ENCODE peak calls at places on chromosomes 4 and X, in eight cellular contexts. One of them, this sample, is unnamed. For H3K27me3, the result is how much of the 10 kb centered on the place peaks cover.

GRCh38 chr4:186684889-186685309 is 38.8 kb downstream of the FAT1 start:
- DNase-seq in colonic mucosa: no peak
- DNase-seq in pancreas: no peak
- DNase-seq in transverse colon: no peak
- DNase-seq in kidney epithelial cell: no peak
- DNase-seq in fibroblast of lung: no peak
- DNase-seq in body of pancreas: no peak
- DNase-seq in lung: no peak
- DNase-seq in this sample: no peak

GRCh38 chr4:152937535-152938236 is 1.6 kb downstream of the FHDC1 start:
- DNase-seq in colonic mucosa: peak
- DNase-seq in pancreas: peak
- DNase-seq in transverse colon: peak
- DNase-seq in kidney epithelial cell: no peak
- DNase-seq in fibroblast of lung: peak
- DNase-seq in body of pancreas: peak
- DNase-seq in lung: no peak
- DNase-seq in this sample: no peak

GRCh38 chrX:9320940-9321339 is 143.9 kb upstream of the TBL1X start:
- DNase-seq in colonic mucosa: no peak
- DNase-seq in pancreas: no peak
- DNase-seq in transverse colon: no peak
- DNase-seq in kidney epithelial cell: no peak
- DNase-seq in fibroblast of lung: peak
- DNase-seq in body of pancreas: no peak
- DNase-seq in lung: no peak
- DNase-seq in this sample: no peak

GRCh38 chr4:89416968-89417367 is 109.4 kb upstream of the GPRIN3 start:
- DNase-seq in colonic mucosa: no peak
- DNase-seq in pancreas: no peak
- DNase-seq in transverse colon: no peak
- DNase-seq in kidney epithelial cell: no peak
- DNase-seq in fibroblast of lung: no peak
- DNase-seq in body of pancreas: no peak
- DNase-seq in lung: no peak
- DNase-seq in this sample: no peak

GRCh38 chr4:114911141-114911540 is 202.3 kb downstream of the NDST4 start:
- DNase-seq in colonic mucosa: no peak
- DNase-seq in pancreas: no peak
- DNase-seq in transverse colon: no peak
- DNase-seq in kidney epithelial cell: no peak
- DNase-seq in fibroblast of lung: no peak
- DNase-seq in body of pancreas: no peak
- DNase-seq in lung: no peak
- DNase-seq in this sample: no peak

GRCh38 chr4:39541987-39542632 is 14.9 kb upstream of the UGDH start:
- DNase-seq in colonic mucosa: no peak
- DNase-seq in pancreas: no peak
- DNase-seq in transverse colon: no peak
- DNase-seq in kidney epithelial cell: no peak
- DNase-seq in fibroblast of lung: no peak
- DNase-seq in body of pancreas: no peak
- DNase-seq in lung: no peak
- DNase-seq in this sample: no peak

GRCh38 chr4:123749408-123749807 is 352.8 kb downstream of the SPRY1 start:
- DNase-seq in colonic mucosa: no peak
- DNase-seq in pancreas: no peak
- DNase-seq in transverse colon: no peak
- DNase-seq in kidney epithelial cell: no peak
- DNase-seq in fibroblast of lung: no peak
- DNase-seq in body of pancreas: no peak
- DNase-seq in lung: no peak
- DNase-seq in this sample: no peak

GRCh38 chrX:51825432-51825831 is 68.0 kb upstream of the MAGED1 start:
- DNase-seq in colonic mucosa: peak
- DNase-seq in pancreas: no peak
- DNase-seq in transverse colon: no peak
- DNase-seq in kidney epithelial cell: no peak
- DNase-seq in fibroblast of lung: peak
- DNase-seq in body of pancreas: no peak
- DNase-seq in lung: no peak
- DNase-seq in this sample: no peak

GRCh38 chr4:133775469-133775868 is 426.1 kb downstream of the PABPC4L start:
- DNase-seq in colonic mucosa: no peak
- DNase-seq in pancreas: no peak
- DNase-seq in transverse colon: no peak
- DNase-seq in kidney epithelial cell: no peak
- DNase-seq in fibroblast of lung: peak
- DNase-seq in body of pancreas: no peak
- DNase-seq in lung: no peak
- DNase-seq in this sample: no peak

GRCh38 chrX:9339603-9340569 is 125.0 kb upstream of the TBL1X start:
- DNase-seq in colonic mucosa: no peak
- DNase-seq in pancreas: no peak
- DNase-seq in transverse colon: peak
- DNase-seq in kidney epithelial cell: no peak
- DNase-seq in fibroblast of lung: peak
- DNase-seq in body of pancreas: no peak
- DNase-seq in lung: no peak
- DNase-seq in this sample: no peak

GRCh38 chr4:163607292-163607691 is 112.8 kb downstream of the TMA16 start:
- DNase-seq in colonic mucosa: no peak
- DNase-seq in pancreas: no peak
- DNase-seq in transverse colon: no peak
- DNase-seq in kidney epithelial cell: no peak
- DNase-seq in fibroblast of lung: no peak
- DNase-seq in body of pancreas: no peak
- DNase-seq in lung: no peak
- DNase-seq in this sample: no peak

GRCh38 chrX:38225093-38225492 is 4.4 kb upstream of the SRPX start:
- DNase-seq in colonic mucosa: no peak
- DNase-seq in pancreas: no peak
- DNase-seq in transverse colon: no peak
- DNase-seq in kidney epithelial cell: no peak
- DNase-seq in fibroblast of lung: no peak
- DNase-seq in body of pancreas: no peak
- DNase-seq in lung: no peak
- DNase-seq in this sample: no peak

GRCh38 chrX:10401239-10401638 is 219.1 kb downstream of the MID1 start:
- DNase-seq in colonic mucosa: no peak
- DNase-seq in pancreas: no peak
- DNase-seq in transverse colon: no peak
- DNase-seq in kidney epithelial cell: no peak
- DNase-seq in fibroblast of lung: no peak
- DNase-seq in body of pancreas: no peak
- DNase-seq in lung: no peak
- DNase-seq in this sample: no peak
- TF ChIP-seq CTCF in colonic mucosa: no peak
- TF ChIP-seq CTCF in pancreas: no peak
- TF ChIP-seq CTCF in transverse colon: no peak
- TF ChIP-seq CTCF in kidney epithelial cell: no peak
- TF ChIP-seq CTCF in fibroblast of lung: peak
- TF ChIP-seq CTCF in body of pancreas: no peak
- TF ChIP-seq CTCF in lung: no peak
- TF ChIP-seq CTCF in this sample: no peak

GRCh38 chr4:72457158-72457557 is 111.9 kb downstream of the ADAMTS3 start:
- DNase-seq in colonic mucosa: no peak
- DNase-seq in pancreas: no peak
- DNase-seq in transverse colon: no peak
- DNase-seq in kidney epithelial cell: no peak
- DNase-seq in fibroblast of lung: no peak
- DNase-seq in body of pancreas: no peak
- DNase-seq in lung: no peak
- DNase-seq in this sample: no peak
- H3K27me3 ChIP-seq in colonic mucosa: under half
- H3K27me3 ChIP-seq in pancreas: under half
- H3K27me3 ChIP-seq in transverse colon: under half
- H3K27me3 ChIP-seq in kidney epithelial cell: under half
- H3K27me3 ChIP-seq in fibroblast of lung: under half
- H3K27me3 ChIP-seq in body of pancreas: under half
- H3K27me3 ChIP-seq in lung: under half
- H3K27me3 ChIP-seq in this sample: under half

GRCh38 chr4:70613893-70614572 is 14.5 kb upstream of the ENAM start:
- DNase-seq in colonic mucosa: no peak
- DNase-seq in pancreas: no peak
- DNase-seq in transverse colon: no peak
- DNase-seq in kidney epithelial cell: no peak
- DNase-seq in fibroblast of lung: peak
- DNase-seq in body of pancreas: no peak
- DNase-seq in lung: no peak
- DNase-seq in this sample: no peak

GRCh38 chr4:70619288-70619687 is 9.3 kb upstream of the ENAM start:
- DNase-seq in colonic mucosa: no peak
- DNase-seq in pancreas: no peak
- DNase-seq in transverse colon: no peak
- DNase-seq in kidney epithelial cell: no peak
- DNase-seq in fibroblast of lung: no peak
- DNase-seq in body of pancreas: no peak
- DNase-seq in lung: no peak
- DNase-seq in this sample: no peak

GRCh38 chr4:70607454-70607853 is 15.4 kb downstream of the AMBN start:
- DNase-seq in colonic mucosa: no peak
- DNase-seq in pancreas: no peak
- DNase-seq in transverse colon: no peak
- DNase-seq in kidney epithelial cell: no peak
- DNase-seq in fibroblast of lung: no peak
- DNase-seq in body of pancreas: no peak
- DNase-seq in lung: no peak
- DNase-seq in this sample: no peak

GRCh38 chr4:70608324-70608723 is 16.3 kb downstream of the AMBN start:
- DNase-seq in colonic mucosa: no peak
- DNase-seq in pancreas: no peak
- DNase-seq in transverse colon: no peak
- DNase-seq in kidney epithelial cell: no peak
- DNase-seq in fibroblast of lung: no peak
- DNase-seq in body of pancreas: no peak
- DNase-seq in lung: no peak
- DNase-seq in this sample: no peak

GRCh38 chr4:70613182-70613892 is 15.2 kb upstream of the ENAM start:
- DNase-seq in colonic mucosa: no peak
- DNase-seq in pancreas: no peak
- DNase-seq in transverse colon: no peak
- DNase-seq in kidney epithelial cell: no peak
- DNase-seq in fibroblast of lung: no peak
- DNase-seq in body of pancreas: peak
- DNase-seq in lung: no peak
- DNase-seq in this sample: no peak
- TF ChIP-seq CTCF in colonic mucosa: no peak
- TF ChIP-seq CTCF in pancreas: no peak
- TF ChIP-seq CTCF in transverse colon: no peak
- TF ChIP-seq CTCF in kidney epithelial cell: no peak
- TF ChIP-seq CTCF in fibroblast of lung: no peak
- TF ChIP-seq CTCF in body of pancreas: no peak
- TF ChIP-seq CTCF in lung: no peak
- TF ChIP-seq CTCF in this sample: no peak

DNA sequence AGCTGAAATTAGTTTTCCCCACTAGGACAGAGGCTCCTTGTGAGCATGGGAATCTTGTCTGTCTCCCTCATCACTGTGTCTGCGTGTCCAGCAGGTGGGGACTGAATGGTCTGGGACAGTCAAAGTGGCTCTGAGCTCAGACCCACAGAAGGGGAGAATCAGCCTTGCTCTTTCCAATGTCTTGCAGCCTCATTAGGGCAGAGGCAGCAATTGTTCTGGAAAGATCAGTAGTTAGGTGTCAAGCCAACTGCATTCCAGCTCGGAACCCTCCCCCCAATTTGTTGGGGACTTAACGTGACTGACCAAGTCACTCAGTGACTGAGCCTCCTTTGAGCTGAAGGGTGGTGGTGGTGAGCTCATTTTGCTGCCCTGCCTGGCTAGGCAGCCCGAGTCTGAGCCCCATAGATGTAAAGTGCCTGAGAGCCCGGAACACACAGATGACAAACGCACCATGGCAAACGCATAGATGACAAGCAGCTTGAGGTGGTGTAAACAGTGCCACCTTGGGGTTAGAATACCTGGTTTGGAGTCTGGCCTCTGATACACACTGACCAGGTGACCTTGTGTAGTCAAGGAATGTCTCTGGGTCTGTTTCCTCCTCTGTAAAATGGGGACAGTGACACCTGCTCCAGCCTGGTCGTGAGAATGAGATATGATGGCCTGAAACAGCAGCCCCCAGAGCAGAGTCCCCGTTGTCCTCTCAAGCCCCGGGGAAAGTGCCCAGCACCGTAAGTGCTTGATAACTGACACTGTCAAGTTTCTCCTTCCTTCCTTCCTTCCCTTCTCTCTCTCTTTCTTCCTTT is 2.7 kb upstream of the SORCS2 start:
- DNase-seq in colonic mucosa: no peak
- DNase-seq in pancreas: no peak
- DNase-seq in transverse colon: no peak
- DNase-seq in kidney epithelial cell: no peak
- DNase-seq in fibroblast of lung: no peak
- DNase-seq in body of pancreas: peak
- DNase-seq in lung: no peak
- DNase-seq in this sample: no peak
- H3K27me3 ChIP-seq in colonic mucosa: under half
- H3K27me3 ChIP-seq in pancreas: under half
- H3K27me3 ChIP-seq in transverse colon: half or more
- H3K27me3 ChIP-seq in kidney epithelial cell: half or more
- H3K27me3 ChIP-seq in fibroblast of lung: under half
- H3K27me3 ChIP-seq in body of pancreas: under half
- H3K27me3 ChIP-seq in lung: under half
- H3K27me3 ChIP-seq in this sample: half or more

GRCh38 chrX:1537031-1537715 is at the start of gene P2RY8:
- DNase-seq in colonic mucosa: peak
- DNase-seq in pancreas: peak
- DNase-seq in transverse colon: peak
- DNase-seq in kidney epithelial cell: no peak
- DNase-seq in fibroblast of lung: no peak
- DNase-seq in body of pancreas: peak
- DNase-seq in lung: peak
- DNase-seq in this sample: no peak
- TF ChIP-seq CTCF in colonic mucosa: no peak
- TF ChIP-seq CTCF in pancreas: no peak
- TF ChIP-seq CTCF in transverse colon: no peak
- TF ChIP-seq CTCF in kidney epithelial cell: no peak
- TF ChIP-seq CTCF in fibroblast of lung: no peak
- TF ChIP-seq CTCF in body of pancreas: no peak
- TF ChIP-seq CTCF in lung: no peak
- TF ChIP-seq CTCF in this sample: no peak

This sample was measured in AG04450.